ENCODE peak calls at places on chromosomes 7 and 10, in six cellular contexts. I, U, F, A, O and T are unnamed samples.
A peak's percentile ranks its signal among the peaks of the same experiment; 100 is the strongest.

GRCh38 chr7:93622036-93622714 is 47.7 kb upstream of the CALCR start:
- DNase-seq in A (no peak), O (no peak), U (peak; percentile 16), F (no peak), I (no peak), T (peak; percentile 2)

GRCh38 chr7:66758964-66759628 is 18.6 kb downstream of the RABGEF1 start:
- DNase-seq in A (no peak), I (no peak), U (no peak), O (no peak), F (no peak), T (no peak)

GRCh38 chr7:156942708-156943090 is 6.8 kb upstream of the NOM1 start:
- DNase-seq in I (peak; percentile 66), U (no peak), A (no peak), F (no peak), O (no peak), T (no peak)

GRCh38 chr10:71493741-71494140 is 97.0 kb downstream of the CDH23 start:
- DNase-seq in A (no peak), I (no peak), U (no peak), O (no peak), F (no peak), T (no peak)

GRCh38 chr7:83212883-83213282 is 50.2 kb upstream of the PCLO start:
- DNase-seq in I (no peak), O (no peak), F (no peak), A (no peak), U (no peak), T (no peak)

GRCh38 chr7:91083855-91084644 is 180.2 kb upstream of the FZD1 start:
- DNase-seq in F (no peak), I (no peak), U (peak; percentile 38), O (peak; percentile 58), A (no peak), T (no peak)

GRCh38 chr10:123890761-123891146 is 853 bp downstream of the CPXM2 start:
- DNase-seq in O (no peak), F (no peak), I (no peak), U (no peak), A (no peak), T (no peak)

GRCh38 chr10:126397166-126397565 is 8.9 kb upstream of the ADAM12 start:
- DNase-seq in F (no peak), A (no peak), U (no peak), O (no peak), I (no peak), T (no peak)

GRCh38 chr10:71457908-71458307 is 61.2 kb downstream of the CDH23 start:
- DNase-seq in A (no peak), U (no peak), I (no peak), F (no peak), O (no peak), T (no peak)

GRCh38 chr7:143375298-143376034 is 5.7 kb upstream of the ZYX start:
- DNase-seq in F (no peak), A (no peak), I (peak; percentile 51), O (no peak), U (no peak), T (no peak)

GRCh38 chr10:84668186-84668763 is 339.9 kb downstream of the CCSER2 start:
- DNase-seq in U (no peak), O (no peak), I (no peak), A (no peak), F (no peak), T (no peak)

GRCh38 chr10:97939446-97939990 is 89.9 kb downstream of the GOLGA7B start:
- DNase-seq in F (no peak), U (no peak), A (no peak), O (no peak), I (no peak), T (no peak)

GRCh38 chr7:86930554-86931307 is 128.7 kb downstream of the ELAPOR2 start:
- DNase-seq in A (no peak), O (no peak), I (no peak), F (no peak), U (no peak), T (no peak)

GRCh38 chr7:42426163-42426562 is 189.2 kb upstream of the GLI3 start:
- DNase-seq in F (no peak), U (no peak), I (no peak), O (no peak), A (no peak), T (no peak)

GRCh38 chr7:3897430-3898385 is 596.7 kb downstream of the SDK1 start:
- DNase-seq in U (peak; percentile 51), F (no peak), O (no peak), A (peak; percentile 11), I (no peak), T (no peak)

GRCh38 chr7:119842786-119843185 is 430.2 kb upstream of the KCND2 start:
- DNase-seq in A (no peak), O (no peak), F (no peak), U (no peak), I (peak; percentile 40), T (no peak)

GRCh38 chr10:91048380-91048779 is 127.5 kb upstream of the ANKRD1 start:
- DNase-seq in U (no peak), I (no peak), F (no peak), A (no peak), O (no peak), T (no peak)

GRCh38 chr10:91046891-91047290 is 126.0 kb upstream of the ANKRD1 start:
- DNase-seq in F (no peak), O (no peak), A (no peak), U (no peak), I (no peak), T (no peak)

GRCh38 chr10:91042069-91042468 is 121.2 kb upstream of the ANKRD1 start:
- DNase-seq in I (no peak), A (no peak), U (no peak), F (no peak), O (no peak), T (no peak)

GRCh38 chr10:91040343-91040742 is 119.5 kb upstream of the ANKRD1 start:
- DNase-seq in I (no peak), A (no peak), U (no peak), O (no peak), F (no peak), T (no peak)

GRCh38 chr10:91043173-91043910 is 122.5 kb upstream of the ANKRD1 start:
- DNase-seq in I (no peak), A (no peak), F (peak; percentile 5), O (no peak), U (peak; percentile 15), T (no peak)
- TF ChIP-seq CTCF in I (peak; percentile 60), A (peak; percentile 47), F (peak; percentile 55), O (peak; percentile 51), U (peak; percentile 43), T (peak; percentile 57)

GRCh38 chr10:100184426-100185219 is 1.2 kb downstream of the ERLIN1 start:
- DNase-seq in I (no peak), U (no peak), A (no peak), O (no peak), F (no peak), T (no peak)

GRCh38 chr10:100186813-100187212 is 984 bp upstream of the ERLIN1 start:
- DNase-seq in F (no peak), I (peak; percentile 69), O (peak; percentile 61), A (no peak), U (peak; percentile 28), T (no peak)

GRCh38 chr10:100186253-100186780 is 488 bp upstream of the ERLIN1 start:
- DNase-seq in I (peak; percentile 69), F (no peak), U (peak; percentile 65), O (peak; percentile 70), A (no peak), T (no peak)

GRCh38 chr10:100183482-100183881 is 2.3 kb downstream of the ERLIN1 start:
- DNase-seq in O (no peak), A (no peak), I (no peak), F (no peak), U (no peak), T (no peak)

DNA sequence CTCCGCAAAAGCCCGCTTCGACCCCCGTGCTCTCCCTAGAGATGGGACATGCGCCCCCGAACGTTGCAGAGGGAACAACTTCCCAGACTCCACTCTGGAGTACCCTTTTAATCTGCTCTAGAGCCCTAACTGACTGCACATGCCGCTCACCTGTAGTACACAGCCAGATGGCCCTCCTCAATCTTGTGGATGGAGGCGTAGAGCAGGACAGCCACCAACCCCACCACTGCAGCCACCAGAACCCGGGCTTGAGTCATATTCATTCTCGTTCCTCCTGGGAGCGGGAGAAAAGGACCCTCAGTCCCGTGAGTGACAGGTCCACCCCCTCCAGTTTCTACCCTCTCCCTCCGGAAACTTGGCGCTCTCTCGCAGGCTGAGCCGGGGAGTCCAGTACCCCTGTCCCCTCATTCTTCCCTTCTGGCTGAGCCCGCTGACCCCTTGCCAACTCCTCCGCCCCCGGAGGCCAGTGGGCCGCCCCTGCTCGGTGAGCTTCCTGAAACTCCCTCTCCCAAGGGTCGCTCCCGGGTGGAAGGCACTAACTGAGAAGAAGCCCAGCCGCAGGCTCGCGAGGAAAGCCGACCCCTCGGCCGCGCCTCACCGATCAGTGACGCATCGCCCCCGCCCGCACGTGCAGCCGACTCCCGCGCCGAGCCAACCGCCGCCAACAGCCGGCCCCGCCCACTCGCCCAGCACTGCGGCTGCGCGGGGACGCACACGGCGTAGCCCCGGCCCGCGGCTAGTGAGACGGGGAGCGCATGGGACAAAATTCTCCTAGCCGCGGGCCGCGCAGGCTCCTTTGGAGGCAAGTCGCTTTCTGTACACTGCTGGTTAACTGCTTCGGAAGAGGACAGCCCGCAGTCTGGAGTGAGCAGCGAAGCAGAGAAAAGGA is at the start of gene ERLIN1:
- DNase-seq in U (peak; percentile 93), A (peak; percentile 63), I (peak; percentile 97), F (peak; percentile 49), O (peak; percentile 97), T (peak; percentile 91)
- TF ChIP-seq CTCF in U (no peak), A (peak; percentile 12), I (no peak), F (no peak), O (no peak), T (no peak)

DNA sequence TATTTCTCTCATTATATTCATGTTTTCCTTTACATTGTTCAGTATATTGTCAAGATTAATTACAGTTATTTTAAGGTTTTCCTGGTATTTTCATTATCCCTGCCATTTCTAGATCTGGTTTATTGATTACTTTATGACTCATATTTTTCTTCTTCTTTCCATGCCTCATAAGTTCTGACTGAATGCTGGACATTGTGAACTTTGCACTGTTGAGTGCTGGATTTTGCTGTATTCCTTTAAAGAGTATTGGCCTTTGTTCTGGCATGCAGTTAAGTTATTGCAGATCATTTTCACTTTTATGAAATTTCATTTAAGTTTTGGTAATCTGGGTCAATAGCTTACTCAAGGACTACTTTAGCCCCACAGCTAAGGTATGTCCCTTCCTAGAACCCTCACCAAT is 73.1 kb downstream of the KLF6 start:
- DNase-seq in O (no peak), F (no peak), A (no peak), I (no peak), U (no peak), T (no peak)
- TF ChIP-seq CTCF in O (no peak), F (no peak), A (no peak), I (no peak), U (no peak), T (no peak)

GRCh38 chr10:91690412-91690811 is 57.5 kb upstream of the PPP1R3C start:
- DNase-seq in I (no peak), O (no peak), F (no peak), U (no peak), A (no peak), T (no peak)

GRCh38 chr10:91691255-91691654 is 58.4 kb upstream of the PPP1R3C start:
- DNase-seq in O (no peak), A (no peak), U (no peak), I (no peak), F (no peak), T (no peak)

GRCh38 chr10:91694170-91694794 is 61.4 kb upstream of the PPP1R3C start:
- DNase-seq in I (no peak), A (no peak), O (no peak), F (no peak), U (peak; percentile 29), T (no peak)

GRCh38 chr10:91691981-91692380 is 59.1 kb upstream of the PPP1R3C start:
- DNase-seq in U (no peak), O (no peak), I (no peak), A (no peak), F (no peak), T (no peak)

GRCh38 chr10:91689731-91690168 is 56.9 kb upstream of the PPP1R3C start:
- DNase-seq in A (no peak), F (peak; percentile 29), U (no peak), O (no peak), I (no peak), T (no peak)
- TF ChIP-seq CTCF in A (no peak), F (no peak), U (no peak), O (no peak), I (no peak), T (no peak)